ENCODE peak calls at places on chromosomes 11 and 22, in nine cellular contexts. U is A549, V is gastrocnemius medialis, L is uterus, W is ovary, D is HCT116, I is breast epithelium, J is K562, X is lower leg skin. A is an unnamed sample.

GRCh38 chr22:37803636-37804371 is 3.9 kb upstream of the GCAT start:
- DNase-seq in U (no peak), V (no peak), L (no peak), W (peak), D (no peak), I (no peak), J (no peak), X (peak), A (no peak)

GRCh38 chr11:79055866-79056632 is 384.8 kb downstream of the TENM4 start:
- DNase-seq in U (no peak), V (no peak), L (peak), W (peak), D (no peak), I (peak), J (no peak), X (no peak), A (no peak)

GRCh38 chr11:69460540-69461257 is 20.8 kb upstream of the LINC01488 start:
- DNase-seq in U (peak), V (no peak), L (no peak), W (no peak), D (peak), I (no peak), J (no peak), X (no peak), A (no peak)

GRCh38 chr11:75313457-75314272 is 37.8 kb downstream of the ARRB1 start:
- DNase-seq in U (no peak), V (peak), L (peak), W (peak), D (no peak), I (no peak), J (peak), X (no peak), A (no peak)

GRCh38 chr11:63490551-63491239 is at the start of gene PLAAT5:
- DNase-seq in U (no peak), V (no peak), L (peak), W (peak), D (no peak), I (peak), J (no peak), X (no peak), A (no peak)

GRCh38 chr11:83162377-83162776 is 5.4 kb downstream of the PCF11 start:
- DNase-seq in U (no peak), V (no peak), L (no peak), W (no peak), D (no peak), I (no peak), J (no peak), X (no peak), A (no peak)

GRCh38 chr22:44364750-44365118 is 52.0 kb upstream of the SHISAL1 start:
- DNase-seq in U (no peak), V (no peak), L (peak), W (no peak), D (no peak), I (no peak), J (no peak), X (peak), A (no peak)

GRCh38 chr11:93732237-93732892 is 8.9 kb downstream of the TAF1D start:
- DNase-seq in U (no peak), V (no peak), L (no peak), W (no peak), D (no peak), I (no peak), J (no peak), X (no peak), A (no peak)

GRCh38 chr22:36768141-36768540 is 7.8 kb downstream of the IFT27 start:
- DNase-seq in U (no peak), V (no peak), L (no peak), W (no peak), D (no peak), I (no peak), J (no peak), X (peak), A (no peak)

GRCh38 chr22:27269751-27270586 is 531.6 kb downstream of the MN1 start:
- DNase-seq in U (no peak), V (no peak), L (no peak), W (no peak), D (no peak), I (no peak), J (no peak), X (no peak), A (no peak)

GRCh38 chr22:27270818-27271510 is 530.6 kb downstream of the MN1 start:
- DNase-seq in U (no peak), V (no peak), L (no peak), W (peak), D (no peak), I (no peak), J (no peak), X (no peak), A (no peak)

GRCh38 chr22:27278986-27279385 is 522.6 kb downstream of the MN1 start:
- DNase-seq in U (no peak), V (no peak), L (no peak), W (no peak), D (no peak), I (peak), J (no peak), X (no peak), A (no peak)

GRCh38 chr22:27274770-27275449 is 526.6 kb downstream of the MN1 start:
- DNase-seq in U (no peak), V (no peak), L (no peak), W (no peak), D (no peak), I (no peak), J (no peak), X (no peak), A (no peak)

DNA sequence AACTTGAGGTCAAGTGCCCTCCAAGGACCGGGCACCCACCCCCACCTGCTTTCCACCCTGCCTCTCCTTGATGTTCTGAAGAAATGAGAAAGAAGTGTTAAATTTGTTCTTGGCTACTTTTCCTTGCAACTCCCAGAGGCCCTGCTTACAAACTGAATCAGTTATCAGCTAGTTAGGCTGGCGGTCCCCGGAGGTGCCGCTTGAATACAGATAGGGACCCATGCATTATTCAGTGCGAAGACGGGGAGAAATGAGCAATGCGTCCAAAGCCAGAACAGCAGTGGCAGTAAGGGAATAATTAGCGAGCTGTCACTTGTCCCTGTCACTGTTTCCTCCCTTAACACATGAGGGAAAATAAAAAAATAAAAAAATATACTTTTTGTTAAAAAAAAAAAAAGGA is 528.2 kb downstream of the MN1 start:
- DNase-seq in U (no peak), V (no peak), L (no peak), W (no peak), D (no peak), I (no peak), J (no peak), X (no peak), A (no peak)
- TF ChIP-seq POLR2A in U (no peak), V (no peak), L (no peak), W (no peak), D (no peak), I (no peak), J (no peak), X (no peak), A (no peak)

GRCh38 chr11:67306769-67307544 is 3.6 kb downstream of the SSH3 start:
- DNase-seq in U (no peak), V (no peak), L (no peak), W (peak), D (no peak), I (no peak), J (no peak), X (peak), A (peak)
- TF ChIP-seq POLR2A in U (no peak), V (no peak), L (no peak), W (no peak), D (no peak), I (no peak), J (no peak), X (no peak), A (no peak)

GRCh38 chr22:30423296-30423958 is 2.1 kb upstream of the MTFP1 start:
- DNase-seq in U (peak), V (no peak), L (peak), W (no peak), D (no peak), I (peak), J (peak), X (peak), A (peak)

GRCh38 chr22:30420401-30421178 is 5.0 kb upstream of the MTFP1 start:
- DNase-seq in U (peak), V (no peak), L (no peak), W (no peak), D (no peak), I (no peak), J (no peak), X (no peak), A (no peak)

GRCh38 chr22:30423959-30424380 is 1.6 kb upstream of the MTFP1 start:
- DNase-seq in U (peak), V (peak), L (peak), W (peak), D (peak), I (peak), J (peak), X (peak), A (peak)

GRCh38 chr22:30422481-30423295 is 2.9 kb upstream of the MTFP1 start:
- DNase-seq in U (peak), V (peak), L (peak), W (peak), D (peak), I (peak), J (peak), X (peak), A (peak)

DNA sequence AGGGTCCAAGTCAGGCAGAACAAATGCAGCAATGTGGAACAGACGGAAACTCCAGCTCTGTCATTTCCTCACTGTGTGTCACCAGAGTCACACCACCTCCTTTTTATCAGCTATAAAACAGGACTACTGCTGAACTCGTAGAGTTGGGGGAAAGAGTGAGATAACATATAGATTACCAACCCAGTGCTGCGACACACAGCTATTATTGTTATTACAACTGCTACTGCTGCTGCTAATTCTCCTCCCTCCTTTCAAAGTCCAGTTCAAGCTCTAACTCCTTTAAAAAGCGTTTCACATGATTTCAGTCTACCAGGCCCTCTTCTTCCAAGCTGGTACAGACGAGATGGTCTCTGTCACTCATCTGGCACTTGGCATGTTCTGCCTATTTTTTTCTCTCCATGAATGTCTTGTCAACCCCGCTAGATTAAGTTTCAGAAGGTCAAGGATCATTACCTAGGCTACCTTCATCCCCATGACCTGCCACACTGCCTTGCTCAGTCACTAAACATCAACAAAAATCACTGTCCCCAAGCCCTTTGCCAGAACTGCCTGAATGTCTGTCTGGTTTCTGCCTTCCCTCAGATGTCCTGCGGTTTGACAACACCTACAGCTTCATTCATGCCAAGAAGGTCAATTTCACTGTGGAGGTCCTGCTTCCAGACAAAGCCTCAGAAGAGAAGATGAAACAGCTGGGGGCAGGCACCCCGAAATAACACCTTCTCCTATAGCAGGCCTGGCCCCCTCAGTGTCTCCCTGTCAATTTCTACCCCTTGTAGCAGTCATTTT is 3.7 kb upstream of the MTFP1 start:
- DNase-seq in U (no peak), V (no peak), L (no peak), W (no peak), D (no peak), I (no peak), J (peak), X (no peak), A (no peak)
- TF ChIP-seq POLR2A in U (no peak), V (no peak), L (no peak), W (no peak), D (no peak), I (no peak), J (peak), X (no peak), A (no peak)

DNA sequence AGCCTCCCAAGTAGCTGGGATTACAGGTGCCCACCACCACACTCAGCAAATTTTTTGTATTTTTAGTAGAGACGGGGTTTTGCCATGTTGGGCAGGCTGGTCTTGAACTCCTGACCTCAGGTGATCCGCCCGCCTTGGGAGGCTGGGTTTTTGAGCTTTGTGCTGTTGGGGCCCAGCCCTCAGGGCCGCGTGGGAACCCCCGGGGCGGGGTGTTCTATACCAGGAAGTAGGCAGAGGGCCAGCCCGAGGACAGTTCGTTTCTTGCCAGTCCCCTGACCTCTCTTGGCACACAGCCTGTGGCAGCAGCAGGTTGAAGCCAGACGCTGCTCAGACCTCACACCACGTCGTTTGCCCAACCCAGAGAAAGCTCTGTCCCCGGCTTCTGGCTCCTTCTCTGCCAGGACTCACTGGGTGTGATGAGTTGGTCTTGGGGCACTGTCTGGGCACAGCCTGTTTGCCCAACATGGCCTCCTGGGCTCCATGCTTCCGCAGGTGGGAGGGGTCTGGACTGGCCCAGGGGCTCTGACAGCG is 24.9 kb upstream of the CHKA start:
- DNase-seq in U (peak), V (peak), L (peak), W (no peak), D (no peak), I (peak), J (no peak), X (peak), A (peak)
- TF ChIP-seq POLR2A in U (no peak), V (no peak), L (peak), W (no peak), D (no peak), I (no peak), J (no peak), X (no peak), A (no peak)

DNA sequence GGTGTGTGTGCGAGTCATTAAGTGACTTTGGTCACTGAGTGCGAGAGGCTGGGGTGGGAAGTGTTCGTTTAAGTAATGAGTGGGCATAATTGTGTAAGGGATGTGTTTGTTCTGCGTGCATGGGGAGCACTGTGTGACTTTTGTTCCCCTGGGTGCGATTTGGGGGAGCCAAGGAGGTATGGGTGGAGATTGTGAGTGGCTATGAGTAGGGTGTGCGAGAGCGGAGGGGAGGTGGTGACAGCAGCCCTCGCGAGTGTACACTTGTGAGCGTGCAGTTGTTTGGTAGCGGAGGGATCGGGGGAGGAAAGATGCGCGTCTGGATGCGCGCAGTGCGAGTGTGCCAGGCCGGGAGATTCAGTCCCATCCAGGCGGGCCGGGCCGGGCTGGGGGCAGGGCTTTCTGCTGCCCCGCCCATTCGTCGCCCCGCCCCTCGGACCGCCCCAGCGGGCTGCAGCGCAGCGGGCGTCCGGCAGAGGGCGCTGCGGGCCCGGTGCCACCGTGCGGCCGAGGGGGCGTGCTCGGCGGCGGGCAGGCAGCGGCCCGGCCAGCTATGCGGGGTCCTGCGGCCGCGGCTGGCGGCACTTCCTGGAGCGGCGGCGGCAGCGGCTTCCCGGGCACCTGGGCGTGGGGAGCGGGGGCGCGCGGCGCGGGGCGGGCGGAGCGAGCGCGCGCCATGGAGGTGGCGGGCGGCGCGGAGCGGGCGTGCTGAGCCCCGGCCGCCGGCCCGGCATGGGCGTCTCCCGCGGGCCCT is at the start of gene DGKZ:
- DNase-seq in U (peak), V (peak), L (peak), W (peak), D (peak), I (peak), J (peak), X (peak), A (peak)
- TF ChIP-seq POLR2A in U (peak), V (peak), L (no peak), W (no peak), D (peak), I (no peak), J (no peak), X (no peak), A (no peak)

GRCh38 chr11:65126624-65127274 is 4.6 kb downstream of the MRPL49 start:
- DNase-seq in U (no peak), V (no peak), L (no peak), W (no peak), D (no peak), I (no peak), J (no peak), X (no peak), A (peak)
- TF ChIP-seq POLR2A in U (no peak), V (no peak), L (no peak), W (no peak), D (no peak), I (no peak), J (peak), X (no peak), A (no peak)

GRCh38 chr11:9573775-9574555 is 495 bp downstream of the WEE1 start:
- DNase-seq in U (no peak), V (peak), L (no peak), W (peak), D (no peak), I (no peak), J (peak), X (peak), A (peak)

GRCh38 chr11:9571766-9572120 is 1.7 kb upstream of the WEE1 start:
- DNase-seq in U (no peak), V (no peak), L (no peak), W (no peak), D (no peak), I (no peak), J (no peak), X (no peak), A (no peak)

GRCh38 chr11:9574806-9575530 is 1.5 kb downstream of the WEE1 start:
- DNase-seq in U (peak), V (peak), L (peak), W (peak), D (peak), I (peak), J (peak), X (no peak), A (peak)

GRCh38 chr11:9574556-9574805 is 1.0 kb downstream of the WEE1 start:
- DNase-seq in U (peak), V (no peak), L (peak), W (peak), D (no peak), I (no peak), J (no peak), X (peak), A (no peak)

GRCh38 chr11:9573054-9573774 is at the start of gene WEE1:
- DNase-seq in U (peak), V (peak), L (peak), W (peak), D (peak), I (peak), J (peak), X (peak), A (peak)
- TF ChIP-seq POLR2A in U (peak), V (peak), L (peak), W (peak), D (no peak), I (peak), J (peak), X (no peak), A (peak)

DNA sequence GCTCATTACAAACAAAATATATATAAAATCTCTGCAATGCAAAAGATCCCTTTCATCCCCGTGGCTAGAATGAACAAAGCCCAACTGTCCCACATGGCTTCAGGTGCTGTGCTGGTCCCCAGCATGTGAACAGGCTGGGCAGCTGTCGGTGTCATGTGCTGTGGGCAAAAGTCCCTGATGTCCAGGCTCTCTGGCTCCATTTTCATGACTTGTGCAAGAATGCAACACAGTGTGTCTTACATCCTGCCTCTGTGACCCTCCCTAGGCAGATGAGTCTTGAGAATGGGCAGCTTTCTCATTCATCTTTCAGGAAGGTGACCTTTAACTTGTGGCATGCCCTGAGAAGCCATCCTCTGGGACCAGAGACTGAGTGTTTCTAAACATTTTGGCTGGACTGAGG is 14.5 kb downstream of the GUCD1 start:
- DNase-seq in U (no peak), V (peak), L (no peak), W (no peak), D (no peak), I (no peak), J (no peak), X (no peak), A (no peak)
- TF ChIP-seq POLR2A in U (no peak), V (no peak), L (no peak), W (no peak), D (no peak), I (no peak), J (no peak), X (no peak), A (no peak)